ENCODE peak calls at places on chromosomes 4 and X, in ten cellular contexts. F is lower lobe of right lung, O is mesenchymal stem cell, I is BE2C, D is heart left ventricle, C is colonic mucosa, S is thoracic aorta, U is astrocyte, W is endodermal cell, Z is AG09309. G is an unnamed sample.

GRCh38 chrX:130680164-130681035 is 222.6 kb downstream of the ENOX2 start:
- DNase-seq in U (peak), Z (no peak), I (no peak), C (no peak), F (no peak), O (no peak), W (no peak), D (no peak), S (no peak), G (no peak)

GRCh38 chrX:11908371-11908770 is 150.3 kb downstream of the MSL3 start:
- DNase-seq in Z (no peak), U (peak), D (no peak), O (no peak), I (no peak), F (no peak), S (no peak), W (peak), C (no peak), G (no peak)

GRCh38 chrX:42093756-42094155 is 170.4 kb upstream of the CASK start:
- DNase-seq in I (no peak), Z (no peak), F (no peak), C (no peak), U (peak), W (no peak), D (no peak), S (no peak), O (peak), G (no peak)

GRCh38 chr4:101222156-101222845 is 125.0 kb downstream of the PPP3CA start:
- DNase-seq in F (no peak), Z (no peak), W (no peak), U (no peak), O (no peak), D (no peak), C (no peak), S (no peak), I (no peak), G (no peak)

GRCh38 chr4:76624271-76624681 is 189.2 kb downstream of the SHROOM3 start:
- DNase-seq in O (peak), S (peak), U (peak), C (no peak), I (no peak), F (no peak), Z (peak), D (peak), W (peak), G (no peak)

GRCh38 chr4:18917689-18918088 is 896.1 kb upstream of the LCORL start:
- DNase-seq in U (peak), W (no peak), O (no peak), F (no peak), S (no peak), C (no peak), I (no peak), D (no peak), Z (no peak), G (no peak)

GRCh38 chrX:109793191-109793590 is 60.1 kb upstream of the ACSL4 start:
- DNase-seq in U (no peak), I (no peak), W (no peak), D (no peak), Z (no peak), S (no peak), F (no peak), C (no peak), O (no peak), G (no peak)

GRCh38 chrX:128517691-128518090 is 465.5 kb upstream of the ACTRT1 start:
- DNase-seq in I (no peak), F (no peak), W (no peak), C (no peak), U (no peak), O (no peak), S (no peak), D (no peak), Z (no peak), G (no peak)

GRCh38 chr4:4603592-4603991 is 61.7 kb upstream of the STX18 start:
- DNase-seq in F (no peak), W (no peak), U (no peak), S (no peak), C (no peak), O (no peak), I (peak), D (no peak), Z (no peak), G (no peak)

GRCh38 chr4:66852843-66853242 is 692.5 kb downstream of the CENPC start:
- DNase-seq in S (no peak), C (no peak), Z (no peak), D (no peak), F (no peak), O (peak), U (no peak), I (no peak), W (no peak), G (no peak)

GRCh38 chr4:15684498-15684897 is 2.9 kb downstream of the FAM200B start:
- DNase-seq in Z (no peak), C (no peak), S (no peak), W (no peak), I (no peak), O (no peak), U (no peak), D (no peak), F (no peak), G (no peak)

GRCh38 chr4:35760706-35761278 is 483.5 kb downstream of the ARAP2 start:
- DNase-seq in S (no peak), I (peak), W (no peak), F (no peak), O (no peak), D (no peak), U (no peak), Z (no peak), C (no peak), G (no peak)

GRCh38 chr4:57270350-57270749 is 160.2 kb upstream of the IGFBP7 start:
- DNase-seq in O (no peak), U (no peak), D (peak), S (no peak), C (no peak), Z (no peak), F (no peak), I (no peak), W (no peak), G (no peak)

GRCh38 chr4:169621754-169622481 is 1.5 kb downstream of the CLCN3 start:
- DNase-seq in I (no peak), Z (no peak), F (no peak), S (no peak), O (peak), U (peak), W (no peak), D (no peak), C (no peak), G (no peak)

GRCh38 chr4:82900016-82900334 is 560 bp upstream of the THAP9 start:
- DNase-seq in O (no peak), D (no peak), F (no peak), Z (no peak), I (no peak), U (no peak), C (no peak), S (no peak), W (no peak), G (no peak)

GRCh38 chr4:52059372-52059771 is 8.3 kb downstream of the SPATA18 start:
- DNase-seq in O (peak), S (no peak), U (peak), I (no peak), Z (peak), F (no peak), W (no peak), D (peak), C (peak), G (no peak)

GRCh38 chr4:10321931-10322330 is 135.3 kb downstream of the ZNF518B start:
- DNase-seq in W (no peak), C (no peak), F (no peak), O (no peak), I (no peak), D (no peak), U (no peak), Z (no peak), S (no peak), G (no peak)

GRCh38 chrX:51614353-51614752 is 4.4 kb downstream of the CENPVL3 start:
- DNase-seq in F (no peak), O (peak), I (peak), C (no peak), S (no peak), W (peak), U (peak), D (no peak), Z (peak), G (no peak)

GRCh38 chrX:125203737-125204578 is 115.7 kb upstream of the TEX13C start:
- DNase-seq in O (peak), F (peak), S (no peak), D (peak), Z (no peak), W (peak), I (no peak), C (no peak), U (no peak), G (no peak)

GRCh38 chr4:145307120-145307519 is 126.7 kb upstream of the OTUD4 start:
- DNase-seq in U (no peak), Z (no peak), O (no peak), C (no peak), I (no peak), S (no peak), D (no peak), W (no peak), F (no peak), G (no peak)

GRCh38 chr4:176291748-176292147 is 22.7 kb upstream of the ASB5 start:
- DNase-seq in Z (no peak), S (no peak), F (no peak), C (no peak), W (no peak), D (no peak), O (no peak), I (no peak), U (no peak), G (no peak)

GRCh38 chrX:132068405-132068804 is 45.3 kb downstream of the STK26 start:
- DNase-seq in W (no peak), U (no peak), I (no peak), D (no peak), O (no peak), C (no peak), Z (no peak), S (no peak), F (no peak), G (no peak)

GRCh38 chr4:7759221-7759620 is 180.4 kb downstream of the AFAP1 start:
- DNase-seq in S (no peak), C (no peak), Z (no peak), D (no peak), F (peak), I (no peak), W (no peak), O (no peak), U (no peak), G (no peak)

GRCh38 chrX:7088968-7089615 is 58.4 kb upstream of the STS start:
- DNase-seq in I (peak), D (no peak), Z (no peak), C (no peak), U (no peak), O (no peak), W (peak), S (no peak), F (no peak), G (no peak)

GRCh38 chrX:147757750-147758149 is 154.0 kb upstream of the FMR1 start:
- DNase-seq in U (no peak), S (no peak), I (no peak), O (no peak), C (no peak), F (no peak), Z (no peak), W (no peak), D (no peak), G (no peak)

GRCh38 chrX:100090931-100091330 is 319.1 kb downstream of the PCDH19 start:
- DNase-seq in O (peak), F (no peak), W (no peak), U (peak), Z (peak), S (no peak), C (no peak), I (no peak), D (no peak), G (no peak)

GRCh38 chrX:78548012-78548411 is 111.1 kb downstream of the RTL3 start:
- DNase-seq in C (no peak), F (no peak), W (no peak), Z (no peak), O (no peak), S (no peak), I (no peak), U (peak), D (no peak), G (no peak)

GRCh38 chrX:19912-20571 is 261.1 kb upstream of the PLCXD1 start:
- DNase-seq in S (no peak), D (no peak), U (no peak), W (peak), C (no peak), Z (no peak), O (peak), F (no peak), I (peak), G (peak)

GRCh38 chr4:119093042-119093827 is 42.4 kb upstream of the MYOZ2 start:
- DNase-seq in C (peak), F (no peak), I (no peak), W (no peak), O (peak), D (no peak), S (no peak), U (no peak), Z (no peak), G (no peak)

GRCh38 chr4:3276961-3277360 is 15.9 kb upstream of the RGS12 start:
- DNase-seq in S (no peak), W (no peak), C (no peak), U (peak), F (no peak), Z (no peak), D (no peak), O (no peak), I (peak), G (peak)

GRCh38 chr4:7101692-7102515 is 34.0 kb upstream of the GRPEL1 start:
- DNase-seq in F (peak), C (peak), O (peak), D (peak), W (peak), S (no peak), Z (peak), U (peak), I (peak), G (no peak)

GRCh38 chrX:48580662-48581061 is 6.4 kb downstream of the RBM3 start:
- DNase-seq in Z (no peak), F (no peak), D (no peak), W (no peak), S (no peak), O (no peak), C (no peak), U (no peak), I (no peak), G (no peak)

GRCh38 chrX:74450803-74451449 is 29.6 kb downstream of the SLC16A2 start:
- DNase-seq in I (no peak), Z (peak), F (no peak), U (peak), C (no peak), S (peak), O (peak), W (no peak), D (no peak), G (peak)

GRCh38 chr4:1981251-1982055 is 27.3 kb downstream of the NELFA start:
- DNase-seq in Z (no peak), F (no peak), O (no peak), D (no peak), U (no peak), S (no peak), C (peak), W (peak), I (no peak), G (no peak)

GRCh38 chr4:184282895-184283654 is 65.4 kb upstream of the ENPP6 start:
- DNase-seq in D (no peak), O (no peak), U (no peak), I (no peak), F (no peak), C (peak), Z (no peak), W (no peak), S (no peak), G (no peak)

GRCh38 chr4:116400480-116400879 is 684.9 kb downstream of the TRAM1L1 start:
- DNase-seq in W (no peak), Z (no peak), S (no peak), O (peak), C (no peak), I (no peak), F (no peak), D (no peak), U (peak), G (no peak)

GRCh38 chrX:134646170-134646569 is 12.1 kb downstream of the PLAC1 start:
- DNase-seq in Z (no peak), W (no peak), S (no peak), I (no peak), O (no peak), F (no peak), D (no peak), C (no peak), U (no peak), G (no peak)

GRCh38 chr4:150078041-150078995 is at the start of gene DCLK2:
- DNase-seq in O (peak), W (peak), S (peak), U (peak), F (peak), C (peak), Z (peak), D (peak), I (peak), G (no peak)

GRCh38 chr4:150078996-150079581 is 844 bp downstream of the DCLK2 start:
- DNase-seq in C (peak), U (no peak), D (peak), F (peak), O (peak), I (peak), W (peak), Z (no peak), S (no peak), G (no peak)

GRCh38 chr4:150080335-150080734 is 2.1 kb downstream of the DCLK2 start:
- DNase-seq in C (no peak), I (no peak), O (peak), D (no peak), Z (no peak), W (no peak), F (no peak), S (no peak), U (no peak), G (no peak)

GRCh38 chr4:150082241-150082640 is 4.0 kb downstream of the DCLK2 start:
- DNase-seq in F (no peak), C (no peak), I (peak), S (no peak), D (no peak), Z (no peak), W (no peak), U (no peak), O (no peak), G (no peak)

GRCh38 chr4:150080875-150081274 is 2.6 kb downstream of the DCLK2 start:
- DNase-seq in I (no peak), C (no peak), U (no peak), Z (no peak), O (peak), W (no peak), D (no peak), S (no peak), F (no peak), G (no peak)
- H3K4me3 ChIP-seq in I (no peak), C (no peak), U (peak), Z (peak), O (no peak), W (no peak), D (no peak), S (peak), F (no peak), G (no peak)

GRCh38 chrX:117973175-117974075 is 143.2 kb downstream of the KLHL13 start:
- DNase-seq in D (no peak), Z (no peak), C (no peak), I (peak), F (no peak), U (no peak), S (no peak), W (no peak), O (no peak), G (no peak)
- H3K4me3 ChIP-seq in D (no peak), Z (no peak), C (no peak), I (peak), F (no peak), U (no peak), S (peak), W (no peak), O (no peak), G (no peak)

DNA sequence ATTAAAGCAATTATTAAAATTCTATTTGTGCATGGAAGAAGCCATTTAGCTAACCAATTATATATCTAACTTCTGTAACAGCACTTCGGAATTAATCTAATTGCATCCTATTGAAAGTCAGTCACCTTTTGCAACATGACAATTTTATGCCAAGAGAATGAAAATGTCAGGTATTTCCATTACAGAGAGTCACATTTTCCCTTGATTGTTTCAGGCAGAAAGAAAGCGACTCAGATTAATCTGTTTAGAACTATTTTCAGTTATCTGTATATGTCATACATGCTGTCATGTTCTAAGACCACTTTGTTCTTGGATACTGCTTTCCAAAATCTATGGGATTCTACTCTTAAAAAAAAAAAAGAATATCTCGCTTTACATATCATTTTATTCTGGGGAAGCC is 31.5 kb downstream of the GALNT7 start:
- DNase-seq in W (no peak), D (no peak), C (no peak), F (no peak), I (no peak), Z (no peak), S (no peak), U (no peak), O (no peak), G (no peak)
- H3K4me3 ChIP-seq in W (no peak), D (no peak), C (no peak), F (no peak), I (no peak), Z (no peak), S (no peak), U (no peak), O (no peak), G (no peak)

DNA sequence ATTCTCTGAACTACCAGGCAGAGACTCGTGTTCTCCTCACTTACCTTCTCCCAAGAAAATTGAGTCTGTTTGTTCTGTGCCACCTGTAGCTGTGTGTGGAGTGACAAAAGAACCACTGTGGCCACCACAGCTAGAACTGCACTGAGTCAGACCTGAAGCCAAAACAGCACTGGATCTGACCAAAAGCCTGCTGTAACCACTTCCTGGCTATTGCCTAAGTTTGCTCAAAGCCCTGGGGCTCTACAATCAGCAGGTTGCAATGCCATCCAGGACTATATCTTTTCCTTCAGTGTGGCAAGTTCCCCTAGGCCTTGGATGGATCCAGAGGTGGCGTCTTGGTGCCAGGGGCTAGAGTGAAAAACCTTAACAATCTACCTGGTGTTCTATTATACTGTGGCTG is 449.1 kb downstream of the FAM133A start:
- DNase-seq in I (no peak), W (no peak), F (no peak), D (no peak), Z (no peak), S (no peak), O (no peak), U (no peak), C (no peak), G (no peak)
- H3K4me3 ChIP-seq in I (no peak), W (no peak), F (no peak), D (no peak), Z (no peak), S (no peak), O (no peak), U (no peak), C (no peak), G (no peak)

G was measured in vagina.